ENCODE peak calls at places on chromosome 21, in nine cellular contexts. E, B, N, I, F, D, H, S and Z are unnamed samples.

GRCh38 chr21:45387506-45387905 is 17.5 kb upstream of the COL18A1 start:
- DNase-seq in B (no peak), D (peak; percentile 30), F (no peak), N (no peak), S (no peak), H (no peak), E (no peak), I (no peak), Z (no peak)

GRCh38 chr21:37367758-37368535 is 1.4 kb downstream of the DYRK1A start:
- DNase-seq in I (peak; percentile 38), B (no peak), S (peak; percentile 30), D (peak; percentile 79), N (peak; percentile 10), H (peak; percentile 85), E (peak; percentile 19), F (no peak), Z (no peak)

GRCh38 chr21:45982256-45982757 is 737 bp downstream of the COL6A1 start:
- DNase-seq in D (no peak), S (no peak), B (peak; percentile 19), E (no peak), H (no peak), N (no peak), F (no peak), I (peak; percentile 26), Z (no peak)

GRCh38 chr21:37449302-37449937 is 82.8 kb downstream of the DYRK1A start:
- DNase-seq in N (no peak), S (no peak), D (no peak), E (no peak), F (no peak), I (no peak), B (no peak), H (no peak), Z (no peak)

GRCh38 chr21:26032263-26032662 is 138.3 kb downstream of the APP start:
- DNase-seq in E (no peak), H (peak; percentile 3), I (no peak), B (no peak), S (no peak), N (no peak), D (no peak), F (no peak), Z (no peak)

GRCh38 chr21:36429672-36430546 is 44.7 kb downstream of the CHAF1B start:
- DNase-seq in B (no peak), F (peak; percentile 91), S (peak; percentile 99), H (peak; percentile 88), N (peak; percentile 57), D (peak; percentile 79), E (peak; percentile 66), I (peak; percentile 43), Z (peak; percentile 88)

GRCh38 chr21:37214952-37215351 is 52.2 kb downstream of the VPS26C start:
- DNase-seq in F (no peak), D (no peak), S (no peak), H (no peak), B (no peak), E (no peak), N (no peak), I (no peak), Z (no peak)

GRCh38 chr21:15051652-15052554 is 12.9 kb downstream of the NRIP1 start:
- DNase-seq in I (peak; percentile 28), D (no peak), N (no peak), S (no peak), B (no peak), E (no peak), H (peak; percentile 18), F (no peak), Z (no peak)

GRCh38 chr21:46454634-46455390 is 3.9 kb upstream of the DIP2A start:
- DNase-seq in D (no peak), B (no peak), E (no peak), N (no peak), I (no peak), S (no peak), H (no peak), F (no peak), Z (no peak)

GRCh38 chr21:38148046-38148445 is 108.7 kb upstream of the KCNJ15 start:
- DNase-seq in H (no peak), D (no peak), N (no peak), F (no peak), S (no peak), B (no peak), E (no peak), I (no peak), Z (no peak)

GRCh38 chr21:45590246-45590725 is 48.0 kb upstream of the SLC19A1 start:
- DNase-seq in S (peak; percentile 36), I (peak; percentile 59), B (no peak), E (peak; percentile 79), F (no peak), H (peak; percentile 71), N (peak; percentile 66), D (peak; percentile 88), Z (no peak)

GRCh38 chr21:42862774-42863503 is 16.4 kb downstream of the WDR4 start:
- DNase-seq in I (peak; percentile 41), N (no peak), E (no peak), B (no peak), H (no peak), S (no peak), D (peak; percentile 63), F (no peak), Z (no peak)

GRCh38 chr21:42865361-42866160 is 13.8 kb downstream of the WDR4 start:
- DNase-seq in D (peak; percentile 93), B (no peak), I (no peak), S (peak; percentile 22), H (no peak), N (no peak), E (no peak), F (no peak), Z (no peak)

GRCh38 chr21:42864812-42865211 is 14.5 kb downstream of the WDR4 start:
- DNase-seq in N (no peak), E (no peak), B (no peak), H (no peak), S (peak; percentile 46), F (no peak), D (no peak), I (no peak), Z (no peak)

GRCh38 chr21:42863504-42863870 is 15.9 kb downstream of the WDR4 start:
- DNase-seq in B (no peak), N (no peak), F (no peak), D (no peak), E (no peak), I (no peak), H (no peak), S (no peak), Z (no peak)

GRCh38 chr21:42864286-42864685 is 15.1 kb downstream of the WDR4 start:
- DNase-seq in D (no peak), I (no peak), B (no peak), E (no peak), N (no peak), H (no peak), S (no peak), F (no peak), Z (no peak)
- TF ChIP-seq CTCF in D (no peak), I (no peak), B (no peak), E (no peak), N (no peak), H (no peak), S (no peak), F (no peak), Z (no peak)

DNA sequence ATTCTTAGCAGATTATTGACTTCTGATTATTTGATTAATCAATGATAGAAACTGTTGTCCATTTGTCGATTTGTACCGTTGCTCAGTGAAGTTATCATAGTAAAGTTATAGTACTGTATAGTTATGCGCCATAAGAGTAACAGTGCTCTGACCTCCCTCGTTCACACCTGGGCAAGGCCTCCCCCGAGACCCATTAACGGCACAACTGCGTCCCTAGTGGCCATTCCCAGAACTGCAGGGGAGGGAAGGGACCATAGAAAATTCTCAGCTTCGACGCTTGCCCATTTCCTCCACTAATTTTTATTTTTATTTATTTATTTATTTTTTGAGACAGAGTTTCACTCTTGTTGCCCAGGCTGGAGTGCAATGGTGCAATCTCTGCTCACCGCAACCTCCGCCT is 334.4 kb downstream of the DSCAM start:
- DNase-seq in D (no peak), S (no peak), F (no peak), N (no peak), H (no peak), I (no peak), B (no peak), E (no peak), Z (no peak)
- TF ChIP-seq CTCF in D (peak; percentile 54), S (peak; percentile 11), F (peak; percentile 30), N (no peak), H (peak; percentile 37), I (peak; percentile 19), B (peak; percentile 61), E (peak; percentile 12), Z (peak; percentile 22)

GRCh38 chr21:21200103-21200938 is 202.1 kb downstream of the NCAM2 start:
- DNase-seq in E (no peak), F (peak; percentile 97), H (no peak), S (peak; percentile 97), D (no peak), B (no peak), N (no peak), I (peak; percentile 27), Z (peak; percentile 91)

GRCh38 chr21:21200939-21201610 is 202.9 kb downstream of the NCAM2 start:
- DNase-seq in E (no peak), D (no peak), I (no peak), F (no peak), N (no peak), S (no peak), B (no peak), H (no peak), Z (no peak)

GRCh38 chr21:21196848-21197247 is 198.6 kb downstream of the NCAM2 start:
- DNase-seq in B (no peak), E (no peak), D (no peak), S (no peak), H (no peak), N (no peak), F (no peak), I (no peak), Z (no peak)

GRCh38 chr21:21196087-21196486 is 197.9 kb downstream of the NCAM2 start:
- DNase-seq in B (no peak), D (no peak), I (no peak), E (no peak), S (no peak), H (no peak), N (no peak), F (no peak), Z (no peak)

GRCh38 chr21:21199342-21200102 is 201.3 kb downstream of the NCAM2 start:
- DNase-seq in F (no peak), N (no peak), B (no peak), S (no peak), E (no peak), I (no peak), D (no peak), H (no peak), Z (no peak)
- TF ChIP-seq CTCF in F (no peak), N (no peak), B (no peak), S (no peak), E (no peak), I (no peak), D (no peak), H (no peak), Z (no peak)

DNA sequence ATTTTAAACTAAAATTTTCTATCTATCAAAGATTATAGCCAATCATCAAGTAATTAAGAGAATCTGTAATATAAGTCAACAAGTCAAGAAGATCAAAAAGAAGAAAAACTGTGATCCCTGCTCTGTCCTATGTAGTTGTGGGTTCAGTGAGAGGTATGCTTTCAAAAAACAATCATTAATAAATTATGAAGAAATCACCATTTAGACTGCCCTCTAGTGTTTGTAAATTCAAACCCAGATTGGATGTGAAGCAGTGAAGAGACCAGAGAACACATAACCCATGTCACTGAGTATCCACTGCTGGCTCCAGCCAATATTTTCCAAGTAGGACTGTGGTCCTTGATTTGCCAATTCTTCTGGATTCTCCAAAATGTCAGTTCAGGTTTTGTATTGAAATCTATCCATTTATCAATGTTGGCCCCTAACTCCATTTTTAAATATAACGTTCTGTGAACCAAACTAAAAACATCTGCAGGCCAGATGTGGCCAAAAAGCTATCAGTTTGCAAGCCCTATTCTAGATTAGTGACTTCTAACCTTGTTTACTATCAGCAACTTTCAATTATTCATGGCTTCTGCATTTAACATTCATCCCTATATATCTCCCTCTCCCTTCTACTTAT is 467.5 kb upstream of the CXADR start:
- DNase-seq in N (no peak), S (peak; percentile 16), H (peak; percentile 0), B (no peak), D (no peak), I (no peak), F (no peak), E (no peak), Z (no peak)
- TF ChIP-seq CTCF in N (no peak), S (peak; percentile 34), H (no peak), B (no peak), D (peak; percentile 45), I (no peak), F (peak; percentile 3), E (no peak), Z (peak; percentile 49)